ENCODE peak calls at places on chromosomes 6 and 20, in four cellular contexts. F is dorsolateral prefrontal cortex; W is cardiac muscle cell; Z is CD4-positive, alpha-beta T cell. O is an unnamed sample.

GRCh38 chr20:35004749-35005462 is 49.2 kb downstream of the MYH7B start:
- DNase-seq in W (no peak), F (no peak), Z (no peak), O (no peak)

GRCh38 chr6:100472674-100473073 is 8.0 kb upstream of the SIM1 start:
- DNase-seq in F (no peak), Z (no peak), W (no peak), O (no peak)

GRCh38 chr6:160309718-160310117 is 38.5 kb upstream of the SLC22A3 start:
- DNase-seq in F (no peak), Z (no peak), W (no peak), O (no peak)

GRCh38 chr6:14811760-14812428 is 434.0 kb upstream of the JARID2 start:
- DNase-seq in F (no peak), Z (no peak), W (no peak), O (no peak)

GRCh38 chr6:125301435-125302391 is at the start of gene HDDC2:
- DNase-seq in W (peak; percentile 88), Z (no peak), F (peak; percentile 35), O (peak; percentile 59)

GRCh38 chr6:5765141-5765760 is 241.5 kb downstream of the NRN1 start:
- DNase-seq in F (no peak), Z (no peak), W (no peak), O (no peak)

GRCh38 chr6:36389353-36389752 is 1.9 kb upstream of the ETV7 start:
- DNase-seq in Z (no peak), F (no peak), W (no peak), O (no peak)

GRCh38 chr6:46925563-46926253 is 4.0 kb upstream of the ADGRF5 start:
- DNase-seq in W (no peak), F (no peak), Z (no peak), O (no peak)

GRCh38 chr6:43180058-43180457 is 1.9 kb upstream of the CUL9 start:
- DNase-seq in W (no peak), F (no peak), Z (no peak), O (no peak)

GRCh38 chr6:170256641-170257040 is 34.2 kb downstream of the DLL1 start:
- DNase-seq in Z (no peak), F (no peak), W (no peak), O (no peak)

GRCh38 chr6:121848523-121849255 is 413.2 kb downstream of the GJA1 start:
- DNase-seq in F (no peak), Z (no peak), W (no peak), O (no peak)

GRCh38 chr6:83215131-83216047 is 22.2 kb downstream of the RWDD2A start:
- DNase-seq in F (peak; percentile 25), W (peak; percentile 75), Z (peak; percentile 31), O (peak; percentile 48)

GRCh38 chr6:166286831-166287271 is 21.3 kb downstream of the PRR18 start:
- DNase-seq in W (peak; percentile 7), Z (no peak), F (no peak), O (no peak)

GRCh38 chr20:19757973-19758887 is at the start of gene RIN2:
- DNase-seq in Z (no peak), F (peak; percentile 58), W (peak; percentile 97), O (peak; percentile 93)

GRCh38 chr20:8718214-8718613 is 350.7 kb upstream of the PLCB4 start:
- DNase-seq in F (no peak), Z (no peak), W (no peak), O (no peak)

GRCh38 chr6:85490516-85491248 is 40.8 kb downstream of the NT5E start:
- DNase-seq in W (no peak), F (no peak), Z (no peak), O (no peak)

GRCh38 chr6:132300323-132300949 is 100.8 kb downstream of the MOXD1 start:
- DNase-seq in W (peak; percentile 78), F (no peak), Z (no peak), O (peak; percentile 23)

GRCh38 chr20:21074605-21075336 is 31.4 kb downstream of the LINC00237 start:
- DNase-seq in Z (no peak), W (no peak), F (no peak), O (no peak)

GRCh38 chr20:58515240-58516212 is at the start of gene APCDD1L:
- DNase-seq in W (no peak), F (no peak), Z (no peak), O (no peak)

GRCh38 chr20:57445298-57445697 is 54.1 kb downstream of the RBM38 start:
- DNase-seq in F (no peak), Z (no peak), W (peak; percentile 78), O (no peak)

GRCh38 chr6:35415065-35415880 is 36.9 kb upstream of the FANCE start:
- DNase-seq in F (peak; percentile 80), W (peak; percentile 80), Z (peak; percentile 11), O (peak; percentile 34)

GRCh38 chr6:135267085-135267484 is 86.0 kb downstream of the MYB start:
- DNase-seq in Z (no peak), W (no peak), F (no peak), O (no peak)

GRCh38 chr6:51533962-51534361 is 553.5 kb downstream of the PKHD1 start:
- DNase-seq in F (no peak), W (no peak), Z (no peak), O (no peak)

GRCh38 chr6:24974182-24975171 is 38.7 kb upstream of the RIPOR2 start:
- DNase-seq in F (no peak), Z (no peak), W (no peak), O (no peak)

GRCh38 chr20:63854069-63854765 is 7.1 kb upstream of the ABHD16B start:
- DNase-seq in Z (no peak), W (no peak), F (no peak), O (no peak)

GRCh38 chr6:105459049-105459448 is 56.2 kb upstream of the PREP start:
- DNase-seq in F (no peak), Z (no peak), W (no peak), O (no peak)

GRCh38 chr6:117515326-117515725 is 32.9 kb downstream of the DCBLD1 start:
- DNase-seq in Z (no peak), F (no peak), W (no peak), O (no peak)

GRCh38 chr6:144349690-144350132 is 64.6 kb downstream of the UTRN start:
- DNase-seq in Z (no peak), W (no peak), F (no peak), O (no peak)

GRCh38 chr6:170159040-170159965 is 131.6 kb downstream of the DLL1 start:
- DNase-seq in W (no peak), F (no peak), Z (no peak), O (no peak)

GRCh38 chr6:133286765-133287164 is 45.6 kb downstream of the EYA4 start:
- DNase-seq in Z (no peak), F (no peak), W (no peak), O (no peak)

GRCh38 chr6:149213829-149214228 is 103.7 kb upstream of the TAB2 start:
- DNase-seq in F (no peak), Z (no peak), W (no peak), O (no peak)

GRCh38 chr6:19715166-19715558 is 122.0 kb upstream of the ID4 start:
- DNase-seq in Z (no peak), F (no peak), W (no peak), O (no peak)

GRCh38 chr6:151689499-151690201 is 117.8 kb upstream of the ESR1 start:
- DNase-seq in Z (no peak), F (no peak), W (no peak), O (no peak)

GRCh38 chr6:151690768-151691562 is 116.5 kb upstream of the ESR1 start:
- DNase-seq in W (no peak), Z (no peak), F (no peak), O (no peak)

GRCh38 chr6:151693366-151693765 is 114.1 kb upstream of the ESR1 start:
- DNase-seq in W (no peak), F (no peak), Z (no peak), O (no peak)

GRCh38 chr6:151692216-151692615 is 115.3 kb upstream of the ESR1 start:
- DNase-seq in Z (no peak), W (no peak), F (no peak), O (no peak)

GRCh38 chr6:151690303-151690702 is 117.2 kb upstream of the ESR1 start:
- DNase-seq in Z (no peak), W (no peak), F (no peak), O (no peak)
- TF ChIP-seq CTCF in Z (peak; percentile 49), W (no peak), F (no peak), O (no peak)

GRCh38 chr6:42165016-42165415 is 8.1 kb upstream of the GUCA1A start:
- DNase-seq in Z (no peak), W (no peak), F (no peak), O (no peak)

GRCh38 chr6:42173101-42173500 is at the start of gene GUCA1A:
- DNase-seq in W (no peak), Z (no peak), F (no peak), O (no peak)

GRCh38 chr6:42166444-42167141 is 6.6 kb upstream of the GUCA1A start:
- DNase-seq in W (peak; percentile 81), F (no peak), Z (peak; percentile 71), O (peak; percentile 91)

GRCh38 chr6:42171813-42172595 is 1.2 kb upstream of the GUCA1A start:
- DNase-seq in W (no peak), F (no peak), Z (no peak), O (no peak)

GRCh38 chr6:42168650-42169049 is 4.5 kb upstream of the GUCA1A start:
- DNase-seq in Z (no peak), W (no peak), F (no peak), O (no peak)
- TF ChIP-seq CTCF in Z (no peak), W (peak; percentile 17), F (no peak), O (no peak)

GRCh38 chr6:29976588-29977424 is 34.5 kb downstream of the HLA-A start:
- DNase-seq in W (peak; percentile 79), Z (no peak), F (peak; percentile 35), O (peak; percentile 40)
- TF ChIP-seq CTCF in W (peak; percentile 46), Z (peak; percentile 27), F (no peak), O (no peak)

GRCh38 chr6:139205843-139206242 is 71.0 kb downstream of the HECA start:
- DNase-seq in F (no peak), W (no peak), Z (no peak), O (no peak)

GRCh38 chr6:139201378-139201777 is 66.5 kb downstream of the HECA start:
- DNase-seq in F (no peak), Z (no peak), W (no peak), O (no peak)

DNA sequence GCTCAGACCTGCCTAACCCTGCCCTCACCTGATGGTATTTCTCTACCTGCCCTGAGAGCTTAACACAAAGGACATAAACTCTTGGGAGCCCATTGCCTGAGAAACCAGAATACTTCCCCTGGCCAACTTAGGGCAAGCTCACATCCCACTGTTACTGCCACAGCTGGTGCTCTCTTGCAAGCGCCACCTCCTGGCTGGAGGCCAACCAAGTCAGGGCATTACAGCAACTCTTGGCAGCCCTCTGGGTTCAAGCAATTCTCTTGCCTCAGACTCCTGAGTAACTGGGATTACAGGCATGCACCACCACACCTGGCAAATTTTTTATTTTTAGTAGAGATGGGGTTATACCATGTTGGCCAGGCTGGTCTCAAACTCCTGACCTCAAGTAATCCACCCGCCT is 70.1 kb downstream of the HECA start:
- DNase-seq in F (no peak), W (no peak), Z (no peak), O (no peak)
- TF ChIP-seq CTCF in F (no peak), W (no peak), Z (no peak), O (no peak)

GRCh38 chr6:138403324-138403800 is 661 bp upstream of the HEBP2 start:
- DNase-seq in F (no peak), W (peak; percentile 37), Z (peak; percentile 11), O (peak; percentile 48)
- TF ChIP-seq CTCF in F (no peak), W (peak; percentile 21), Z (no peak), O (no peak)

O was measured in neural crest cell.